ENCODE peak calls at places on chromosomes 4 and X, in four cellular contexts. Z, U, A and E are unnamed samples.

GRCh38 chr4:68953056-68953455 is 1.5 kb upstream of the UGT2A3 start:
- DNase-seq in Z (no peak), U (no peak), A (no peak), E (no peak)

GRCh38 chr4:42671431-42672194 is 14.7 kb upstream of the ATP8A1 start:
- DNase-seq in Z (no peak), U (no peak), A (no peak), E (no peak)

GRCh38 chrX:15349046-15349445 is 13.7 kb upstream of the PIGA start:
- DNase-seq in Z (peak), U (peak), A (no peak), E (peak)

GRCh38 chrX:115719171-115719570 is 158.2 kb downstream of the PLS3 start:
- DNase-seq in Z (no peak), U (no peak), A (no peak), E (no peak)

GRCh38 chr4:13919021-13919441 is 291.5 kb upstream of the BOD1L1 start:
- DNase-seq in Z (no peak), U (no peak), A (no peak), E (no peak)

GRCh38 chrX:8345473-8345872 is 119.2 kb upstream of the VCX3B start:
- DNase-seq in Z (peak), U (no peak), A (no peak), E (no peak)

GRCh38 chrX:44432641-44433040 is 89.2 kb upstream of the EFHC2 start:
- DNase-seq in Z (no peak), U (no peak), A (no peak), E (no peak)

GRCh38 chr4:154399259-154399974 is 92.2 kb downstream of the DCHS2 start:
- DNase-seq in Z (peak), U (peak), A (no peak), E (no peak)

GRCh38 chrX:13265549-13266132 is 54.2 kb downstream of the ATXN3L start:
- DNase-seq in Z (no peak), U (no peak), A (no peak), E (no peak)

GRCh38 chrX:131045786-131046185 is 12.4 kb upstream of the ARHGAP36 start:
- DNase-seq in Z (no peak), U (no peak), A (no peak), E (no peak)

GRCh38 chrX:121000589-121000988 is 15.0 kb upstream of the CT47A1 start:
- DNase-seq in Z (peak), U (peak), A (peak), E (peak)

GRCh38 chrX:38987135-38987780 is 186.0 kb downstream of the MID1IP1 start:
- DNase-seq in Z (no peak), U (no peak), A (no peak), E (no peak)

GRCh38 chr4:63607186-63607872 is 801.9 kb downstream of the TECRL start:
- DNase-seq in Z (no peak), U (no peak), A (no peak), E (no peak)

GRCh38 chrX:129637217-129638109 is 17.3 kb downstream of the APLN start:
- DNase-seq in Z (peak), U (peak), A (peak), E (peak)

GRCh38 chr4:80265571-80266266 is 745 bp upstream of the FGF5 start:
- DNase-seq in Z (no peak), U (no peak), A (no peak), E (peak)

GRCh38 chr4:125325733-125326132 is 11.0 kb downstream of the FAT4 start:
- DNase-seq in Z (no peak), U (no peak), A (no peak), E (no peak)

GRCh38 chr4:972651-973424 is 531 bp downstream of the DGKQ start:
- DNase-seq in Z (no peak), U (no peak), A (no peak), E (no peak)

GRCh38 chr4:59994118-59994517 is 1206.0 kb upstream of the ADGRL3 start:
- DNase-seq in Z (peak), U (peak), A (no peak), E (no peak)

GRCh38 chr4:178316211-178316610 is 874.0 kb upstream of the AGA start:
- DNase-seq in Z (no peak), U (no peak), A (no peak), E (no peak)

GRCh38 chrX:93422693-93423092 is 250.7 kb downstream of the NAP1L3 start:
- DNase-seq in Z (peak), U (peak), A (no peak), E (peak)

GRCh38 chr4:141013899-141014298 is 119.4 kb downstream of the RNF150 start:
- DNase-seq in Z (no peak), U (no peak), A (no peak), E (no peak)

GRCh38 chrX:153884136-153885076 is 1.6 kb downstream of the L1CAM start:
- DNase-seq in Z (no peak), U (peak), A (no peak), E (no peak)

GRCh38 chr4:145340071-145340695 is 141.5 kb upstream of the SMAD1 start:
- DNase-seq in Z (no peak), U (no peak), A (no peak), E (no peak)

GRCh38 chr4:73843369-73843768 is 6.9 kb downstream of the CXCL6 start:
- DNase-seq in Z (no peak), U (no peak), A (no peak), E (no peak)

GRCh38 chr4:140004580-140005314 is 149.2 kb downstream of the MAML3 start:
- DNase-seq in Z (no peak), U (no peak), A (no peak), E (no peak)

GRCh38 chrX:41351923-41352322 is 18.0 kb downstream of the DDX3X start:
- DNase-seq in Z (no peak), U (no peak), A (no peak), E (no peak)

GRCh38 chr4:55336138-55337034 is 9.7 kb upstream of the SRD5A3 start:
- DNase-seq in Z (no peak), U (no peak), A (no peak), E (peak)

GRCh38 chr4:150001815-150002214 is 76.4 kb upstream of the DCLK2 start:
- DNase-seq in Z (no peak), U (peak), A (no peak), E (no peak)

GRCh38 chr4:81380364-81380853 is 91.3 kb downstream of the RASGEF1B start:
- DNase-seq in Z (no peak), U (no peak), A (no peak), E (no peak)

GRCh38 chr4:8133897-8134542 is 24.6 kb downstream of the ABLIM2 start:
- DNase-seq in Z (no peak), U (no peak), A (no peak), E (no peak)

GRCh38 chr4:28444886-28445496 is 1584.3 kb downstream of the STIM2 start:
- DNase-seq in Z (no peak), U (no peak), A (no peak), E (no peak)

GRCh38 chrX:37796805-37797204 is 16.9 kb downstream of the CYBB start:
- DNase-seq in Z (no peak), U (no peak), A (no peak), E (no peak)

GRCh38 chr4:147863808-147864472 is 132.1 kb downstream of the ARHGAP10 start:
- DNase-seq in Z (no peak), U (no peak), A (no peak), E (no peak)

GRCh38 chr4:188289531-188289930 is 150.3 kb downstream of the TRIML1 start:
- DNase-seq in Z (no peak), U (no peak), A (no peak), E (no peak)

GRCh38 chr4:19776021-19776459 is 475.7 kb upstream of the SLIT2 start:
- DNase-seq in Z (no peak), U (peak), A (no peak), E (no peak)

GRCh38 chrX:110045421-110045820 is 42.5 kb downstream of the TMEM164 start:
- DNase-seq in Z (no peak), U (no peak), A (no peak), E (no peak)

GRCh38 chrX:110049096-110049495 is 46.2 kb downstream of the TMEM164 start:
- DNase-seq in Z (no peak), U (no peak), A (no peak), E (no peak)

GRCh38 chrX:110046971-110047370 is 44.1 kb downstream of the TMEM164 start:
- DNase-seq in Z (no peak), U (no peak), A (no peak), E (no peak)

GRCh38 chrX:110044531-110045249 is 41.8 kb downstream of the TMEM164 start:
- DNase-seq in Z (no peak), U (no peak), A (no peak), E (no peak)

DNA sequence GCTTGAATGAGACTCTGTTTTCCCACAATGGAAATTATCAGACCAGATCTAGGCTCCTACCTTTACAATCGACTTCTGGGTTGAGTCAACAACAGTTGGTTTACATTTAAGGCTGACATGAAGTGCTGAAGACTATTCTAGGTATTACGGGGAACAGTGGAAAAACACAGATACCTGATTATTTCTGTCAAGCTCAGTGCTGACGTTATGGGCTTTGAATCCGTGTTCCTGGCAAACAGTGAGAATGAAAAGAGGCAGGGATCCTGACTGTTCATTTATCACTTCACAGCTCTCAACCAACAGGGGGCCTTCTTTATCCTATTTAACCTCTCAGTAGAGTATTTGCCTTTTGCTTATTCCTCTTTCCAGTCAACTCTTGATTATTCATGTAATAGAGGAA is 43.1 kb downstream of the TMEM164 start:
- DNase-seq in Z (peak), U (peak), A (no peak), E (no peak)
- TF ChIP-seq MYC in Z (no peak), U (no peak), A (no peak), E (no peak)

DNA sequence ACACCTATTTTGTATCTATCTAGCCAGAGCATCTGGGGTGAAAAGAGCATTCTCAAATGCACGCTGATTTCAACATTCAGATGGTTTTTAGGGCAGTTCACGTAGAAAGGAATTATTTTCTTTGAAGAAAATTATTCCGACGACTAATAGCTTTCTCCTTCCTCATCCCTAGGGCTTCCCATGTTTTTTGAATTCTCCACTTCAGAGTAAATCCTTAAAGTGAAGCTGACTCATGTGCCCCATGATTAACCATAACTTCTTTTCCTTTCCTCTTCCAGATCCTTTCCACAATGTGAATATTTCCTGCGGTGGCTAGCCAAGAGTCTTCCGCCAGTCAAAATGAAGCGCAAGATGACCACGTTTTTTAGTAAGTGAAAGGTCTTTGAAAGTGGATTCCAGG is 86.7 kb upstream of the PDHA1 start:
- DNase-seq in Z (no peak), U (no peak), A (no peak), E (no peak)
- TF ChIP-seq ESRRA in Z (no peak), U (no peak), A (no peak), E (no peak)

GRCh38 chr4:70654605-70655011 is 11.7 kb downstream of the JCHAIN start:
- DNase-seq in Z (no peak), U (no peak), A (no peak), E (no peak)

GRCh38 chr4:70657326-70657725 is 9.0 kb downstream of the JCHAIN start:
- DNase-seq in Z (no peak), U (no peak), A (no peak), E (no peak)

GRCh38 chr4:70660106-70660505 is 6.2 kb downstream of the JCHAIN start:
- DNase-seq in Z (no peak), U (no peak), A (no peak), E (no peak)
- TF ChIP-seq MYC in Z (no peak), U (no peak), A (no peak), E (no peak)

GRCh38 chr4:152937280-152937534 is 1.1 kb downstream of the FHDC1 start:
- DNase-seq in Z (no peak), U (no peak), A (no peak), E (no peak)

GRCh38 chr4:152937535-152938236 is 1.6 kb downstream of the FHDC1 start:
- DNase-seq in Z (no peak), U (peak), A (no peak), E (peak)

GRCh38 chr4:152936446-152937279 is 540 bp downstream of the FHDC1 start:
- DNase-seq in Z (no peak), U (peak), A (no peak), E (peak)

GRCh38 chr4:152935661-152936445 is at the start of gene FHDC1:
- DNase-seq in Z (no peak), U (peak), A (no peak), E (peak)

DNA sequence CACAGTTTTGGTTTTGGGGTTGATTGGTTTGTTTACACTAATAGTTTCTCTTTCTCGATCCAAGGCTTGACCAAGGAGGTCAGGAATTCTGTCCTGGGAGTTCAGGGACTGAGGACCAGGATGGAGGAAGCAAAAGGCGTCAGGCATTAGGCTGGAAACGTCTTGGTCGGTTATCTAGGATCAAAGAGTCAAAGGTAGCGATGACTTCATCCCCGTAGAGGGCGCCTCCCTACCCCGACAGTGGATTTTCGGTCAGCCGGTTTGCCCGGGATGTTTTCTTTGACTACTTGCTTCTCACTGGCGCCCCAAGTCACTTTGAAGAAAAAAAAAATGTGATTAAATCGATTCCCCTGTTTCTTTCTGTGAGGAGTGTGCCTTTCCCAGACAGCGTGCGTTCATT is 985 bp upstream of the FHDC1 start:
- DNase-seq in Z (no peak), U (peak), A (no peak), E (peak)
- TF ChIP-seq ESRRA in Z (no peak), U (no peak), A (no peak), E (no peak)

DNA sequence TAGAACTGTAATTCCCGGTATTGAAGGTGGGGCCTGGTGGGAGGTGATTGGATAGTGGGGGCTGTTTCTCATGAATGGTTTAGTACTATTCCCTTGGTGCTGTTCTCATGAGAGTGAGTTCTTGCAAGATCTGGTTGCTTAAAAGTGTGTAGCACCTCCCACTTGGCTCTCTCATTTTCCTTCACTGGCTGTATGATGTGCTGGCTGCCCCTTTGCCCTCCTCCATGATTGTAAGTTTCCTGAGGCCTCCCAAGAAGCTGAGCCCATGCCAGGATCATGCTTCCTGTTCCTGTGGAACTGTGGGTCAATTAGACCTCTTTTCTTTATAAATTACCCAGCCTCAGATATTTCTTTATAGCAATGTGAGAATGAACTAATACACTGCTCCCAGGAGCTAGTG is 8.7 kb downstream of the ANXA10 start:
- DNase-seq in Z (no peak), U (no peak), A (no peak), E (no peak)
- TF ChIP-seq MYC in Z (no peak), U (no peak), A (no peak), E (no peak)

GRCh38 chr4:165765053-165765452 is 108.0 kb upstream of the TLL1 start:
- DNase-seq in Z (no peak), U (peak), A (no peak), E (no peak)
- TF ChIP-seq ESRRA in Z (no peak), U (no peak), A (no peak), E (no peak)

GRCh38 chr4:5526070-5526831 is 182.1 kb downstream of the EVC2 start:
- DNase-seq in Z (no peak), U (no peak), A (no peak), E (no peak)

GRCh38 chr4:5524900-5525299 is 183.5 kb downstream of the EVC2 start:
- DNase-seq in Z (no peak), U (no peak), A (no peak), E (no peak)

GRCh38 chr4:5528108-5528507 is 180.3 kb downstream of the EVC2 start:
- DNase-seq in Z (no peak), U (no peak), A (no peak), E (no peak)

GRCh38 chr4:5524451-5524850 is 183.9 kb downstream of the EVC2 start:
- DNase-seq in Z (no peak), U (no peak), A (no peak), E (no peak)
- TF ChIP-seq MYC in Z (no peak), U (no peak), A (no peak), E (no peak)

GRCh38 chr4:26151615-26152014 is 169.2 kb upstream of the RBPJ start:
- DNase-seq in Z (no peak), U (no peak), A (no peak), E (no peak)
- TF ChIP-seq ESRRA in Z (no peak), U (no peak), A (no peak), E (no peak)

GRCh38 chr4:78956979-78957378 is 17.7 kb upstream of the PAQR3 start:
- DNase-seq in Z (no peak), U (no peak), A (no peak), E (peak)

GRCh38 chr4:78953231-78953630 is 14.0 kb upstream of the PAQR3 start:
- DNase-seq in Z (no peak), U (no peak), A (no peak), E (no peak)

GRCh38 chr4:78951862-78952472 is 12.7 kb upstream of the PAQR3 start:
- DNase-seq in Z (peak), U (peak), A (no peak), E (peak)

GRCh38 chr4:78949735-78950134 is 10.5 kb upstream of the PAQR3 start:
- DNase-seq in Z (no peak), U (no peak), A (no peak), E (no peak)

DNA sequence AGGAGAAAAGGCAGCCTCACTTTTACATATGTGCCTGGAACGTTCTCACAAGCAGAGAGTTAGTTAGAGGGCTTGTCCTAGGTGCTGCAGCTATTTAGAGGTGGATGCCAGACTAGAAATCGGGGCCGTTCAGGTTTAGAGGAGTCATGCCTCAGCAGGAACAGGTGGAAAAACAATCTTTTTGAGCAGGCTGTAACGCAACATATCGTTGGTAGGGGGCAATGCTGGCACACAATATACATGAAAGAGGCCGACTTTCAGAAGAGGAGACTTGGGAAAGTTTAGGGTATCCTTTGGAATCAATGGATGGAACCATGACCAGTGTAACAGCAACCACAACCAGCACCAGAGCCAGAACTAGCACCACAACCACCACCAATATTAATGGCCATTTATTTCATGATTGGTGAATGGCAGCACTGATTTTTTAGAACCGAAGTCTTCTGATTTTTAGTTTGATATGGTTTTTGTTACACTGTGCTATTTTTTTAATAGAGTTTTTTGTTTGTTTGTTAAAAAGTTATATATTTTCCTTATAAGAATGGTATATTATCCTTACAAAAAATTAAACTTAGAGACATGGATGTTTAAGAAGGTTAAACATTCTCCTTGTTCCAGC is 14.9 kb upstream of the PAQR3 start:
- DNase-seq in Z (peak), U (peak), A (no peak), E (peak)
- TF ChIP-seq MYC in Z (no peak), U (no peak), A (no peak), E (no peak)

GRCh38 chrX:47992669-47993068 is 11.1 kb downstream of the ZNF182 start:
- DNase-seq in Z (no peak), U (no peak), A (no peak), E (no peak)
- TF ChIP-seq ESRRA in Z (no peak), U (no peak), A (no peak), E (no peak)